ENCODE peak calls at places on chromosomes 7 and 10, in seven cellular contexts. G, N, C, Q, H, J and Y are unnamed samples.
A peak's percentile ranks its signal among the peaks of the same experiment; 100 is the strongest.

GRCh38 chr7:47227762-47228177 is 354.1 kb downstream of the TNS3 start:
- DNase-seq in C (no peak), G (no peak), Q (no peak), H (peak; percentile 39), J (no peak), N (peak; percentile 23), Y (no peak)

GRCh38 chr10:61992683-61993629 is 91.5 kb downstream of the ARID5B start:
- DNase-seq in N (peak; percentile 56), Q (peak; percentile 33), H (no peak), C (no peak), J (peak; percentile 78), G (peak; percentile 86), Y (no peak)

GRCh38 chr7:20241491-20242261 is 24.5 kb upstream of the MACC1 start:
- DNase-seq in G (no peak), H (no peak), C (no peak), J (no peak), Q (peak; percentile 50), N (no peak), Y (no peak)

GRCh38 chr7:107024906-107025305 is 19.6 kb upstream of the PRKAR2B start:
- DNase-seq in N (no peak), H (no peak), G (no peak), J (no peak), C (no peak), Q (no peak), Y (no peak)

GRCh38 chr7:114691605-114692004 is 230.3 kb upstream of the MDFIC start:
- DNase-seq in N (no peak), Q (no peak), C (no peak), G (no peak), H (no peak), J (no peak), Y (no peak)

GRCh38 chr10:117823980-117824379 is 222.8 kb downstream of the RAB11FIP2 start:
- DNase-seq in G (no peak), J (no peak), H (no peak), Q (no peak), C (no peak), N (no peak), Y (no peak)

GRCh38 chr10:52312999-52313349 is 1.1 kb upstream of the DKK1 start:
- DNase-seq in N (no peak), C (no peak), H (no peak), Q (no peak), J (no peak), G (no peak), Y (no peak)

GRCh38 chr10:6401066-6401465 is 179.0 kb downstream of the PRKCQ start:
- DNase-seq in Q (no peak), H (no peak), G (no peak), J (no peak), N (no peak), C (no peak), Y (no peak)

GRCh38 chr10:7511612-7512011 is 100.8 kb upstream of the SFMBT2 start:
- DNase-seq in N (no peak), C (no peak), Q (no peak), J (no peak), H (no peak), G (no peak), Y (no peak)

GRCh38 chr10:110632591-110633215 is 11.4 kb upstream of the RBM20 start:
- DNase-seq in G (no peak), N (no peak), Q (peak; percentile 11), H (no peak), C (no peak), J (no peak), Y (no peak)

GRCh38 chr7:140841316-140841715 is 83.4 kb downstream of the BRAF start:
- DNase-seq in Q (no peak), C (no peak), G (no peak), N (no peak), H (no peak), J (no peak), Y (no peak)

GRCh38 chr7:130490888-130491771 is 755 bp upstream of the MEST start:
- DNase-seq in C (no peak), H (no peak), Q (peak; percentile 36), J (peak; percentile 62), N (peak; percentile 37), G (peak; percentile 78), Y (no peak)

GRCh38 chr7:92695308-92696261 is 105.4 kb upstream of the FAM133B start:
- DNase-seq in C (no peak), N (peak; percentile 91), J (peak; percentile 69), G (no peak), Q (peak; percentile 25), H (peak; percentile 82), Y (no peak)

GRCh38 chr7:106765727-106766355 is 99.2 kb upstream of the PIK3CG start:
- DNase-seq in N (no peak), Q (no peak), G (no peak), J (no peak), H (no peak), C (no peak), Y (no peak)

GRCh38 chr10:114246679-114247305 is 7.7 kb downstream of the VWA2 start:
- DNase-seq in Q (peak; percentile 23), N (no peak), H (no peak), G (no peak), J (no peak), C (no peak), Y (no peak)

DNA sequence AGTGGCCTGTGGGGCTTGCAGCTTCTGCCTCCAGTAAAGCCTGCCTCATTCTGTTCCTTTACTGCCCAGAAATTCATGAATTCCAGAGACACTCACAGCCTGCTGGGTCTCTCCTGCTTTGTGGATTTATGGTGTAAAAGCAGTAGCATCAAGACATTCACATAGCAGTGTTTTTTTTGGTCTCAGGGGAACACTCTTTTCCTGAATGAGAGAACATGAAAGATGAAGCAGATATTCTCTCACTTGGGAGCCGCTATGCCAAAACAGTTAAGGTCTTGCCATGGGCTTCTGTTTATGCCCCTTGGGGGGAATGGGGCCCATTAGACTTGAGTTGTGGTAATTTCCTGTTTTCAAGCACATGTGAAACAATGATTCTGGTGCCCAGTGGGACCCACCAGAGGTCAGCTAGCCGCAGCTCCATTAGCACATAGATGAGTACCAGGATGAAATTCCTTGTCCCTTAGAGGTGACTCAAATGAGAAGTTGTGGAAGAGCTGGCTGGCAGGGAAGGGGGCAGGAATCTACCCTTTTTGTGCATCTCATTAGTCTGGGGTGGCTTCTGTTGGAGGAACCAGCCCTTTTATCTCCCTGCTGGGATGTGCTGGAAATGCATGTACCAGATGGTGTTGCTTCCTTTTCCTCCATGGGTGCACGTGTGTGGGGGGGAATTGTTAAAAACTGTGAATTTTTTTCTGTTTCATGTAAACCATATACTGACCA is 13.2 kb downstream of the BMPER start:
- DNase-seq in Q (no peak), H (no peak), G (no peak), J (no peak), N (no peak), C (no peak), Y (no peak)
- TF ChIP-seq POLR2AphosphoS5 in Q (no peak), H (no peak), G (no peak), J (no peak), N (no peak), C (no peak), Y (no peak)

GRCh38 chr7:1850111-1850975 is 180.3 kb downstream of the ELFN1 start:
- DNase-seq in Q (no peak), H (no peak), J (no peak), C (no peak), N (no peak), G (peak; percentile 58), Y (no peak)
- TF ChIP-seq POLR2A in Q (no peak), H (no peak), J (no peak), C (no peak), N (no peak), G (no peak), Y (no peak)

DNA sequence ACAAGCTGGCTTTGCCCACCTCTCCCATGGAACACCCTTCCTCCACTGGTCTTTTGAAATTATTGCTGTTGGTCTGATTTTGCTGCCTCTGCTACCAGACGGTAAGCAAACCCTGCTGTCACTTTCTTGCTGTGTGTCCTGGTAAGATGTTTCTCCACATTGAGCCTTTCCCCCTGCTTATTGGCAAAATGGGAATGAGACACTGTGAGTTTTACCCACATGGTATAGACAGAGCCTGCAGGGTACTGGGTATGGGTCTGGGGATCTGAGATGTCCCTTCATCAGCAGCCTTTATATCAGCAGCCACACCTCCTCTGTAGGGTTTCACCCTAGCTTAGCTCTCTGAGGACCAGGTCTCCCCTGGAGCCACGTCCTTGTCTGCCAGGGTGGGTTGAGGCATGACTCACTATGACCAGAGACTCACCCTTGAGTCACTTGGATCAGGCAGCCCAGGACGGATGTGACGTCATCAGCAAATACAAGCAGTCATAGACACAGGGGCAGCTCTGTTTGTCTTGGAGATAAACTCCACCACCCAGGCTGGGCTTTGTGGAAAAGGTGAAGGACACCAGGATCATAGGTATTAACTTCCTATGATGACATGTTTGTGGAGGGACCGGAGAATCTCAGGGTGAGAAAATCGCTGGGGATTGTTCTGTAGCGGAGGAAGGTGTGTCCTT is 17.9 kb upstream of the BAIAP2L1 start:
- DNase-seq in G (no peak), C (no peak), N (peak; percentile 78), Q (no peak), H (peak; percentile 99), J (peak; percentile 86), Y (no peak)
- TF ChIP-seq POLR2AphosphoS5 in G (no peak), C (no peak), N (no peak), Q (no peak), H (no peak), J (peak; percentile 80), Y (no peak)

GRCh38 chr7:29684787-29685650 is 121.3 kb upstream of the WIPF3 start:
- DNase-seq in N (peak; percentile 76), H (peak; percentile 23), C (peak; percentile 13), G (peak; percentile 88), J (peak; percentile 77), Q (peak; percentile 59), Y (peak; percentile 20)
- TF ChIP-seq POLR2A in N (peak; percentile 33), H (no peak), C (no peak), G (no peak), J (no peak), Q (peak; percentile 28), Y (no peak)

GRCh38 chr10:103276941-103277712 is at the start of gene INA:
- DNase-seq in N (no peak), Q (no peak), H (no peak), G (no peak), J (peak; percentile 28), C (no peak), Y (peak; percentile 69)
- TF ChIP-seq POLR2AphosphoS5 in N (no peak), Q (no peak), H (no peak), G (no peak), J (no peak), C (no peak), Y (no peak)